ENCODE peak calls at places on chromosomes 12 and 14, in eight cellular contexts. R is NCI-H524, F is heart right ventricle, O is HFFc6, L is amniotic stem cell, E is AG10803, X is pons, Z is stomach. G is an unnamed sample.
A peak's percentile ranks its signal among the peaks of the same experiment; 100 is the strongest.

GRCh38 chr14:56147980-56148901 is 30.0 kb downstream of the PELI2 start:
- DNase-seq in R (peak; percentile 54), F (no peak), O (no peak), L (no peak), E (no peak), X (no peak), Z (no peak), G (peak; percentile 15)

GRCh38 chr14:24052656-24053547 is 1.1 kb downstream of the CARMIL3 start:
- DNase-seq in R (no peak), F (no peak), O (no peak), L (no peak), E (no peak), X (no peak), Z (no peak), G (no peak)

GRCh38 chr14:55297611-55298323 is 26.5 kb downstream of the FBXO34 start:
- DNase-seq in R (no peak), F (no peak), O (no peak), L (no peak), E (no peak), X (no peak), Z (peak; percentile 72), G (no peak)

GRCh38 chr14:77761205-77761931 is 412 bp upstream of the SNW1 start:
- DNase-seq in R (peak; percentile 66), F (peak; percentile 15), O (peak; percentile 13), L (peak; percentile 2), E (peak; percentile 65), X (peak; percentile 59), Z (no peak), G (peak; percentile 15)

GRCh38 chr12:126772171-126772864 is 1494.7 kb upstream of the TMEM132C start:
- DNase-seq in R (no peak), F (no peak), O (peak; percentile 24), L (no peak), E (peak; percentile 37), X (no peak), Z (no peak), G (no peak)

GRCh38 chr12:46404733-46405132 is 32.2 kb upstream of the SLC38A2 start:
- DNase-seq in R (no peak), F (no peak), O (no peak), L (no peak), E (no peak), X (no peak), Z (no peak), G (no peak)

GRCh38 chr14:58082491-58083098 is 69.4 kb downstream of the ARMH4 start:
- DNase-seq in R (no peak), F (no peak), O (peak; percentile 78), L (peak; percentile 69), E (peak; percentile 87), X (peak; percentile 20), Z (no peak), G (no peak)

GRCh38 chr12:111870216-111870615 is 28.2 kb downstream of the MAPKAPK5 start:
- DNase-seq in R (no peak), F (no peak), O (no peak), L (no peak), E (no peak), X (no peak), Z (no peak), G (no peak)

GRCh38 chr12:90977224-90977623 is 22.2 kb upstream of the CCER1 start:
- DNase-seq in R (no peak), F (no peak), O (no peak), L (no peak), E (peak; percentile 52), X (no peak), Z (no peak), G (no peak)

GRCh38 chr14:88868558-88869159 is 44.2 kb downstream of the TTC8 start:
- DNase-seq in R (peak; percentile 75), F (no peak), O (peak; percentile 37), L (no peak), E (peak; percentile 22), X (peak; percentile 13), Z (no peak), G (peak; percentile 36)

GRCh38 chr12:50296554-50296953 is 13.2 kb upstream of the LIMA1 start:
- DNase-seq in R (no peak), F (no peak), O (no peak), L (no peak), E (no peak), X (no peak), Z (no peak), G (no peak)

GRCh38 chr12:79451365-79451764 is 239.4 kb downstream of the PAWR start:
- DNase-seq in R (no peak), F (no peak), O (no peak), L (no peak), E (peak; percentile 16), X (no peak), Z (no peak), G (no peak)

GRCh38 chr14:73269729-73270651 is 32.7 kb downstream of the PAPLN start:
- DNase-seq in R (no peak), F (peak; percentile 67), O (no peak), L (no peak), E (peak; percentile 21), X (no peak), Z (peak; percentile 64), G (no peak)

GRCh38 chr12:59780605-59781135 is 184.8 kb downstream of the SLC16A7 start:
- DNase-seq in R (peak; percentile 54), F (no peak), O (peak; percentile 22), L (no peak), E (peak; percentile 51), X (peak; percentile 85), Z (no peak), G (no peak)

GRCh38 chr14:25841226-25841625 is 756.6 kb downstream of the NOVA1 start:
- DNase-seq in R (no peak), F (no peak), O (no peak), L (no peak), E (no peak), X (no peak), Z (no peak), G (no peak)

GRCh38 chr14:103188691-103189480 is 65.6 kb downstream of the TNFAIP2 start:
- DNase-seq in R (peak; percentile 16), F (peak; percentile 62), O (no peak), L (no peak), E (peak; percentile 29), X (no peak), Z (peak; percentile 37), G (no peak)

GRCh38 chr12:64522807-64523206 is 70.9 kb downstream of the TBK1 start:
- DNase-seq in R (no peak), F (no peak), O (peak; percentile 9), L (no peak), E (peak; percentile 55), X (no peak), Z (no peak), G (no peak)

GRCh38 chr14:96260341-96260821 is 4.4 kb downstream of the BDKRB1 start:
- DNase-seq in R (no peak), F (no peak), O (peak; percentile 48), L (peak; percentile 25), E (peak; percentile 93), X (no peak), Z (no peak), G (peak; percentile 46)

GRCh38 chr12:8692573-8692972 is 5.2 kb upstream of the RIMKLB start:
- DNase-seq in R (no peak), F (no peak), O (peak; percentile 12), L (no peak), E (peak; percentile 18), X (peak; percentile 86), Z (no peak), G (no peak)

GRCh38 chr12:113065126-113066007 is 8.8 kb downstream of the DTX1 start:
- DNase-seq in R (peak; percentile 76), F (no peak), O (no peak), L (no peak), E (no peak), X (no peak), Z (no peak), G (peak; percentile 89)

GRCh38 chr14:101600336-101600890 is 39.1 kb downstream of the DIO3 start:
- DNase-seq in R (no peak), F (no peak), O (no peak), L (no peak), E (no peak), X (no peak), Z (no peak), G (no peak)

GRCh38 chr14:20387577-20387976 is 25.7 kb downstream of the TEP1 start:
- DNase-seq in R (no peak), F (no peak), O (no peak), L (no peak), E (no peak), X (no peak), Z (no peak), G (no peak)

GRCh38 chr14:80024417-80024816 is 186.9 kb downstream of the DIO2 start:
- DNase-seq in R (no peak), F (no peak), O (no peak), L (no peak), E (no peak), X (no peak), Z (no peak), G (no peak)

GRCh38 chr12:130965668-130966067 is 12.0 kb downstream of the ADGRD1 start:
- DNase-seq in R (no peak), F (no peak), O (no peak), L (no peak), E (peak; percentile 40), X (no peak), Z (no peak), G (no peak)

GRCh38 chr12:94427520-94428381 is 31.9 kb downstream of the CEP83 start:
- DNase-seq in R (no peak), F (no peak), O (peak; percentile 43), L (no peak), E (peak; percentile 87), X (no peak), Z (no peak), G (peak; percentile 39)

GRCh38 chr12:67716817-67717216 is 68.3 kb downstream of the DYRK2 start:
- DNase-seq in R (no peak), F (no peak), O (peak; percentile 27), L (no peak), E (peak; percentile 90), X (no peak), Z (no peak), G (no peak)

GRCh38 chr12:116969615-116970575 is 59.1 kb downstream of the FBXW8 start:
- DNase-seq in R (peak; percentile 91), F (peak; percentile 63), O (no peak), L (no peak), E (peak; percentile 82), X (peak; percentile 19), Z (no peak), G (peak; percentile 82)

GRCh38 chr14:90060312-90060964 is 1.4 kb upstream of the KCNK13 start:
- DNase-seq in R (peak; percentile 87), F (peak; percentile 61), O (no peak), L (no peak), E (peak; percentile 21), X (peak; percentile 58), Z (peak; percentile 42), G (peak; percentile 93)

GRCh38 chr12:124005736-124006581 is 32.9 kb downstream of the ZNF664 start:
- DNase-seq in R (peak; percentile 29), F (no peak), O (no peak), L (no peak), E (no peak), X (no peak), Z (no peak), G (no peak)

GRCh38 chr12:122523280-122523679 is 3.5 kb downstream of the RSRC2 start:
- DNase-seq in R (no peak), F (no peak), O (peak; percentile 54), L (no peak), E (peak; percentile 86), X (no peak), Z (no peak), G (no peak)

GRCh38 chr12:62654558-62655241 is 188.1 kb downstream of the MON2 start:
- DNase-seq in R (no peak), F (no peak), O (no peak), L (no peak), E (no peak), X (no peak), Z (no peak), G (no peak)

GRCh38 chr12:11891350-11892064 is 179.2 kb upstream of the BCL2L14 start:
- DNase-seq in R (no peak), F (no peak), O (no peak), L (no peak), E (no peak), X (peak; percentile 33), Z (no peak), G (no peak)

GRCh38 chr14:77409131-77409533 is 14.2 kb downstream of the NOXRED1 start:
- DNase-seq in R (peak; percentile 53), F (no peak), O (no peak), L (no peak), E (no peak), X (no peak), Z (no peak), G (no peak)

GRCh38 chr14:103209054-103209453 is 85.8 kb downstream of the TNFAIP2 start:
- DNase-seq in R (no peak), F (no peak), O (no peak), L (no peak), E (peak; percentile 23), X (no peak), Z (no peak), G (no peak)

G was measured in NCI-H2171.